ENCODE peak calls at places on chromosome 1, in five cellular contexts. Z is lower lobe of right lung, S is Panc1, O is left ventricle myocardium inferior, J is keratinocyte. K is an unnamed sample.
A peak's percentile ranks its signal among the peaks of the same experiment; 100 is the strongest.

GRCh38 chr1:246699095-246699735 is 25.0 kb upstream of the SCCPDH start:
- DNase-seq in Z (peak; percentile 90), S (peak; percentile 80), O (peak; percentile 87), J (peak; percentile 52), K (peak; percentile 88)

GRCh38 chr1:170410391-170411146 is 121.4 kb upstream of the GORAB start:
- DNase-seq in Z (no peak), S (no peak), O (no peak), J (no peak), K (no peak)

GRCh38 chr1:110207831-110208230 is 2.3 kb upstream of the KCNC4 start:
- DNase-seq in Z (peak; percentile 80), S (no peak), O (peak; percentile 65), J (no peak), K (peak; percentile 50)

GRCh38 chr1:45512641-45513054 is 9.0 kb downstream of the PRDX1 start:
- DNase-seq in Z (no peak), S (peak; percentile 64), O (peak; percentile 33), J (no peak), K (peak; percentile 88)

GRCh38 chr1:205976708-205977107 is 26.5 kb downstream of the RAB7B start:
- DNase-seq in Z (no peak), S (no peak), O (peak; percentile 77), J (no peak), K (peak; percentile 73)

GRCh38 chr1:154469844-154470417 is 32.1 kb upstream of the TDRD10 start:
- DNase-seq in Z (peak; percentile 59), S (no peak), O (no peak), J (no peak), K (no peak)

GRCh38 chr1:104780470-104781078 is 1030.9 kb downstream of the AMY1C start:
- DNase-seq in Z (no peak), S (peak; percentile 12), O (no peak), J (no peak), K (no peak)

GRCh38 chr1:77866296-77866695 is 22.1 kb upstream of the NEXN start:
- DNase-seq in Z (no peak), S (no peak), O (no peak), J (no peak), K (no peak)

GRCh38 chr1:27192039-27192529 is 37.2 kb upstream of the SLC9A1 start:
- DNase-seq in Z (no peak), S (peak; percentile 58), O (no peak), J (no peak), K (no peak)

DNA sequence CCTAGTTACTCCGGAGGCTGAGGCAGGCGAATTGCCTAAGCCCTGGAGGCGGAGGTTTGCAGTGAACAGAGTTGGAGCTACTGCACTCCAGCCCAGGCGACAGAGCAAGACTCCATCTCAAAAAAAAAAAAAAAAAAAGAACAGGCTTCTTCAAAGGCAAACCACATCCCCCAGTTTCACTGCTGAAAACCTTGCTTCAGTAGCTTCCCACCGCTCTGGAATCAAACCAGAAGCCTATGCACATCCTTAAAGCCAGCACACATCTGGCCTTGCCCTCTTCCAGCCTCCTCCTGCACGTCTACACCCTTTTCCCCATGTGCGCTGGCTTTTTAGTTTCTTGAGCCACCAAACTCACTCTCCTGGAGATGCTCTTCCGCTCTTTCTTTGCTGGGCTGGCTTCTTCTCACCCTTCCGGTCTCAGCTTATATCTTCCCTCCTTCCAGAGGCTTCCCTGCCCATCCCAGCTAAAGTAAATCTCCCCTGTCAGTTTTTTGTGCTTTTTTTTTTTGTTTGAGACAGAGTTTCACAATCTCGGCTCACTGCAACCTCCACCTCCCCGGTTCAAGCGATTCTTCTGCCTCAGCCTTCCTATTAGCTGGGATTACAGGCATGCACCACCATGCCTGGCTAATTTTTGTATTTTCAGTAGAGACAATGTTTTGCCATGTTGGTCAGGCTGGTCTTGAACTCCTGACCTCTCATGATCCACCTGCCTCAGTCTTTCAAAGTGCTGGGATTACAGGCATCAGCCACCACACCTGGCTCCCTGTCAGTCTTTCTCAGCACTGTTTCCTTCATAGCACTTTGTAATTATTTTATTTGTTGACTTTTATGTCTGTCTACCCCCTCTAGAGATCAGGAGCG is 42.0 kb upstream of the ID3 start:
- DNase-seq in Z (no peak), S (no peak), O (no peak), J (no peak), K (peak; percentile 82)
- H3K4me3 ChIP-seq in Z (no peak overlapping the region), S (no peak overlapping the region), O (no peak overlapping the region), J (no peak overlapping the region), K (no peak overlapping the region)

DNA sequence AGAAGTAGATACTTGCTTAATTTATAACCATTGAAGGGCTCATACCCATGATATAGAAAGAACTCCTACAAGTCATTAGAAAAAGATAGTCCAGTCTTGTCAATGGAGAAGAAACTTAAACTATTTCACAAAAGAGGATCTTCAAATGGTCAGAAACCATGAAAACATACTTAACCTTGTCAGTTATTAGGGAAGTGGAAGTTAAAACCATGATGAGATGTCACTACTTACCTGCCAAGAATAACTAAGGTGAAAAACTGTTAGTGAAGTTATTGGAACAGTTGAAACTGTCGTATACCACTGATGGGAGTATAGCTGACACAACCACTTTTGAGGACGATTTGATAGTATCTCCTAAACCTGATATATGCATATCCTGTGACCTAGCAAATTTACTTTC is 46.8 kb downstream of the OSBPL9 start:
- DNase-seq in Z (no peak), S (no peak), O (no peak), J (no peak), K (no peak)
- H3K27ac ChIP-seq in Z (no peak overlapping the region), S (no peak overlapping the region), O (peak overlapping the region; percentile 77), J (no peak overlapping the region), K (no peak overlapping the region)

GRCh38 chr1:4046836-4047461 is 146.9 kb upstream of the C1orf174 start:
- DNase-seq in Z (no peak), S (no peak), O (no peak), J (no peak), K (no peak)
- H3K4me1 ChIP-seq in Z (no peaks in the 10 kb centered on the region), S (no peaks in the 10 kb centered on the region), O (no peaks in the 10 kb centered on the region), J (no peaks in the 10 kb centered on the region), K (no peaks in the 10 kb centered on the region)

DNA sequence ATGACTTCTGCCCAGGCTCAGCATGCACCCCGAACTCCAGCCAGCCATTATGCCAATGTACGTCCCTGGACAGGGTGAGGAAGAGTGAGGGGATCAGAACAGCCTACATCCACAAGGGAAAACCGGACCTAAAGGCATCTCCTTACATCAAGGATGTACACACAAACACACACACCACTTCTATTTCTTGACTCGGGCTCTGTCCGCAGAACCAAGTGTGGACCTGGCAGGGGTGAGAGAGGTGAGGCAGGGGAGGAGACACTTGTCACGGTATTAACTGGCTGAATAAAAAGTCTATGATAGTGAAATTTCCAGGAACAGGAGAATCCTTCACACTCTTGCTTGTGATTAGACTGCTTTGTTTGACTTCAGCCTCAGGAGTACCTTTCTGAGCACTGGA is 2.3 kb downstream of the LMOD1 start:
- DNase-seq in Z (no peak), S (no peak), O (no peak), J (no peak), K (no peak)
- H3K4me3 ChIP-seq in Z (peak overlapping the region; percentile 51), S (no peak overlapping the region), O (peak overlapping the region; percentile 69), J (no peak overlapping the region), K (no peak overlapping the region)

DNA sequence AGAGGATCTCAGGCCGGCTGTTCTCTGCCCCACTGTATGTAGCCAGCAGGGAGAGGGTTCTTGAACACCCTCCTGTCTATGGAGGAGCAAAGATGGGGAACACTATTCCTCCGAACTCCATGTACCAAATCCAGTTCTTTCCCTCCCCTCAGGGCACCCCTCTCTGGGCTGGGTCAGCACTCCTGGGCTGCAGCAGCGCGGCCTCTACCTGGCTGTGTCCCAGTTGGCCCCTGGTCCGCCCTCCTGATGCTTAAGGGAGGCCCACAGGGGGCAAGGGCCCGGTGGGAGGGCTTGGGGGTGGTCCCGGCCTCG is 471 bp upstream of the ADPRS start:
- DNase-seq in Z (no peak), S (no peak), O (no peak), J (no peak), K (no peak)
- H3K27ac ChIP-seq in Z (peak overlapping the region; percentile 95), S (peak overlapping the region; percentile 82), O (peak overlapping the region; percentile 96), J (peak overlapping the region; percentile 24), K (peak overlapping the region; percentile 36)

GRCh38 chr1:17631410-17631809 is 91.9 kb downstream of the ARHGEF10L start:
- DNase-seq in Z (no peak), S (no peak), O (no peak), J (no peak), K (no peak)

GRCh38 chr1:17630048-17630830 is 90.7 kb downstream of the ARHGEF10L start:
- DNase-seq in Z (peak; percentile 81), S (no peak), O (peak; percentile 61), J (no peak), K (no peak)

GRCh38 chr1:17632106-17632505 is 92.6 kb downstream of the ARHGEF10L start:
- DNase-seq in Z (no peak), S (no peak), O (no peak), J (no peak), K (no peak)

GRCh38 chr1:17627239-17628052 is 87.9 kb downstream of the ARHGEF10L start:
- DNase-seq in Z (no peak), S (no peak), O (no peak), J (no peak), K (no peak)

DNA sequence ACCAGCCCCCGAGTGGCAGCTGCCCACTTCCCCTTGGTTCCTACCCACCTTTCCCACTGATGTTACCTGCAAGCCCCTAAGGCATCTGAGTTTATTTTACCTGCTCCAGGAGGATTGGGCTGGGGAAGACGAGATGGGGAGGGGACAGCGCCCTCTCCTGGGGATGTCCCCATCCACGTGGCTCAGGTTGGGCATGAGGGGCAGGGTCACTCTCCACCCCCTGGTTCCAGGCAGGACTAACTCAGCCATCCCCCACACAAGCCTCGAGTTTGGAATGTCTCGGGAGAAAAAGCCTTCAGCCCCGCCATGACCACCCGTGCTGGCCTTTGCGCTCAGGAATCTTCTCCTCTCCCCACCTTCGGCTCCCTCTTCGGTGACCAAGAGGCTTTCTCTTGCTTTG is 90.0 kb downstream of the ARHGEF10L start:
- DNase-seq in Z (no peak), S (no peak), O (no peak), J (no peak), K (no peak)
- H3K4me1 ChIP-seq in Z (peaks cover 17% of the 10 kb centered on the region), S (peaks cover 5% of the 10 kb centered on the region), O (peaks cover 32% of the 10 kb centered on the region), J (peaks cover 6% of the 10 kb centered on the region), K (no peaks in the 10 kb centered on the region)

DNA sequence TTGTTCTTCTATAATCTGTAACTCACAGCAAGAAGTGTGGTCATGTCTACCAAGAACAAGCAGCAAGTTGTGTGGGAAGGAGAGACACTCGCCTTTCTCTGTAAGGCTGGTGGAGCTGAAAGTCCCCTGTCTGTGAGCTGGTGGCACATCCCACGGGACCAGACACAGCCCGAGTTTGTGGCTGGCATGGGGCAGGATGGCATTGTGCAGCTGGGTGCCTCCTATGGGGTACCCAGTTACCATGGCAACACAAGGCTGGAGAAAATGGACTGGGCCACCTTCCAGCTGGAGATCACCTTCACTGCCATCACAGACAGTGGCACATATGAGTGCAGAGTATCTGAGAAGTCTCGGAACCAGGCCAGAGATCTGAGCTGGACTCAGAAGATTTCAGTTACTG is 15.5 kb downstream of the CD101 start:
- DNase-seq in Z (no peak), S (no peak), O (no peak), J (no peak), K (no peak)
- H3K4me3 ChIP-seq in Z (no peak overlapping the region), S (no peak overlapping the region), O (no peak overlapping the region), J (no peak overlapping the region), K (no peak overlapping the region)

DNA sequence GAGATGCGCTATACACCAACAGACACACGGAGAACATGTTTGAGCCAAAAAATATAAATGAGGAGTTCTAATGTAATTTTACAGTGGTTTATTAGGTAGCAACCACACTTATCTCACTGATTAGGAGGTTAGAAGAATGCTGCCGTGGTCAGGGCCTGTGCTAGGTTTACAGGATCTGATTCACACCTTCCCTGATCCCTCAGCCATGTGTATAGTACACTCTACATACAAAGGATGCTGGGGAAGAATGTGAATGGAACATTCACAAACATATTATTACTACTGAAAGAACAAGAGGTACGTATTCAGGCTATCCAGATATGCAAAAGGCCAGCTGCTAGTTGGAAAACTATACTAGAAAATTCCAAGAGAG is 63.3 kb downstream of the DNTTIP2 start:
- DNase-seq in Z (no peak), S (no peak), O (no peak), J (no peak), K (no peak)
- H3K27ac ChIP-seq in Z (no peak overlapping the region), S (peak overlapping the region; percentile 29), O (no peak overlapping the region), J (peak overlapping the region; percentile 30), K (no peak overlapping the region)

K was measured in SJCRH30.